ENCODE peak calls at places on chromosomes 6 and 20, in eight cellular contexts. One of them, this sample, is unnamed. For H3K9me3, the result is how much of the 10 kb centered on the place peaks cover.

GRCh38 chr6:134398453-134398852 is 80.5 kb upstream of the SGK1 start:
- DNase-seq in CD4-positive, alpha-beta T cell: no peak
- DNase-seq in left lung: peak
- DNase-seq in endodermal cell: no peak
- DNase-seq in CD4-positive, alpha-beta memory T cell: no peak
- DNase-seq in mammary epithelial cell: no peak
- DNase-seq in H1: no peak
- DNase-seq in CD8-positive, alpha-beta T cell: no peak
- DNase-seq in this sample: no peak

GRCh38 chr6:146347690-146348089 is 195.9 kb upstream of the RAB32 start:
- DNase-seq in endodermal cell: no peak
- DNase-seq in mammary epithelial cell: no peak
- DNase-seq in H1: no peak
- DNase-seq in left lung: no peak
- DNase-seq in CD4-positive, alpha-beta memory T cell: no peak
- DNase-seq in CD4-positive, alpha-beta T cell: no peak
- DNase-seq in CD8-positive, alpha-beta T cell: no peak
- DNase-seq in this sample: no peak

GRCh38 chr6:26305097-26305841 is 59.7 kb upstream of the BTN3A2 start:
- DNase-seq in CD8-positive, alpha-beta T cell: peak
- DNase-seq in CD4-positive, alpha-beta memory T cell: peak
- DNase-seq in CD4-positive, alpha-beta T cell: peak
- DNase-seq in mammary epithelial cell: peak
- DNase-seq in left lung: peak
- DNase-seq in endodermal cell: peak
- DNase-seq in H1: no peak
- DNase-seq in this sample: no peak

GRCh38 chr6:85004283-85005010 is 240.0 kb upstream of the TBX18 start:
- DNase-seq in CD8-positive, alpha-beta T cell: no peak
- DNase-seq in H1: no peak
- DNase-seq in mammary epithelial cell: no peak
- DNase-seq in CD4-positive, alpha-beta T cell: no peak
- DNase-seq in left lung: no peak
- DNase-seq in CD4-positive, alpha-beta memory T cell: no peak
- DNase-seq in endodermal cell: no peak
- DNase-seq in this sample: no peak

GRCh38 chr6:24513602-24514001 is 18.8 kb downstream of the ALDH5A1 start:
- DNase-seq in left lung: no peak
- DNase-seq in H1: no peak
- DNase-seq in mammary epithelial cell: no peak
- DNase-seq in CD8-positive, alpha-beta T cell: no peak
- DNase-seq in CD4-positive, alpha-beta memory T cell: no peak
- DNase-seq in CD4-positive, alpha-beta T cell: no peak
- DNase-seq in endodermal cell: no peak
- DNase-seq in this sample: no peak

GRCh38 chr6:110628330-110628729 is 151.9 kb upstream of the SLC22A16 start:
- DNase-seq in mammary epithelial cell: peak
- DNase-seq in CD8-positive, alpha-beta T cell: no peak
- DNase-seq in endodermal cell: no peak
- DNase-seq in CD4-positive, alpha-beta memory T cell: no peak
- DNase-seq in H1: no peak
- DNase-seq in left lung: no peak
- DNase-seq in CD4-positive, alpha-beta T cell: no peak
- DNase-seq in this sample: no peak

GRCh38 chr6:3211681-3212080 is 15.8 kb downstream of the TUBB2B start:
- DNase-seq in H1: no peak
- DNase-seq in CD4-positive, alpha-beta memory T cell: no peak
- DNase-seq in mammary epithelial cell: no peak
- DNase-seq in left lung: no peak
- DNase-seq in endodermal cell: peak
- DNase-seq in CD4-positive, alpha-beta T cell: no peak
- DNase-seq in CD8-positive, alpha-beta T cell: no peak
- DNase-seq in this sample: no peak

GRCh38 chr6:27312146-27312949 is at the start of gene POM121L2:
- DNase-seq in left lung: peak
- DNase-seq in CD4-positive, alpha-beta memory T cell: peak
- DNase-seq in CD8-positive, alpha-beta T cell: peak
- DNase-seq in CD4-positive, alpha-beta T cell: peak
- DNase-seq in endodermal cell: peak
- DNase-seq in H1: no peak
- DNase-seq in mammary epithelial cell: peak
- DNase-seq in this sample: peak

GRCh38 chr6:89148016-89148750 is 2.3 kb downstream of the PM20D2 start:
- DNase-seq in mammary epithelial cell: no peak
- DNase-seq in CD4-positive, alpha-beta T cell: no peak
- DNase-seq in endodermal cell: no peak
- DNase-seq in H1: no peak
- DNase-seq in left lung: no peak
- DNase-seq in CD8-positive, alpha-beta T cell: no peak
- DNase-seq in CD4-positive, alpha-beta memory T cell: no peak
- DNase-seq in this sample: no peak

GRCh38 chr6:78947962-78948361 is 80.6 kb downstream of the IRAK1BP1 start:
- DNase-seq in left lung: no peak
- DNase-seq in H1: no peak
- DNase-seq in CD4-positive, alpha-beta T cell: no peak
- DNase-seq in CD8-positive, alpha-beta T cell: no peak
- DNase-seq in CD4-positive, alpha-beta memory T cell: no peak
- DNase-seq in endodermal cell: no peak
- DNase-seq in mammary epithelial cell: no peak
- DNase-seq in this sample: no peak

GRCh38 chr6:46215213-46215612 is 44.4 kb upstream of the ENPP5 start:
- DNase-seq in CD4-positive, alpha-beta T cell: no peak
- DNase-seq in CD8-positive, alpha-beta T cell: no peak
- DNase-seq in mammary epithelial cell: no peak
- DNase-seq in CD4-positive, alpha-beta memory T cell: no peak
- DNase-seq in left lung: no peak
- DNase-seq in endodermal cell: no peak
- DNase-seq in H1: no peak
- DNase-seq in this sample: no peak

DNA sequence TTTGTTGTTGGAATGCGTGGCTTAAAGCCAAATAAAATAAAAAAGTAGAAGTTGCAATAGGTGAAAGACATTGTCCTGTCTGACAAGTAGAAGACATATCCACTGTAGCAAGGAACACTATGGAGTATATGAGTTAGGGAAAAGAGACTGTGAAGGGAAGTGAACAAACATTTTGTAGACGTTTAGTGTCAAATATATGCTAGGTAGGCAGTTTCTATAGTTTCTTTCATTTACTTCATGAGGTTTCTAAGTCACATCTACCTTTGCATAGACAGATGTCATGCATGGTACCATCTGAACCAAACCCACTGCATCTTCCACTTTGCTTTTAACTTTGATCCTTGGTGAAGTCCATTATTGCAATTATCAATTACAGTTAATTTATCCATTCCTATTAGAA is 9.9 kb downstream of the PRIM2 start:
- DNase-seq in CD4-positive, alpha-beta T cell: no peak
- DNase-seq in CD4-positive, alpha-beta memory T cell: no peak
- DNase-seq in CD8-positive, alpha-beta T cell: no peak
- DNase-seq in H1: no peak
- DNase-seq in mammary epithelial cell: no peak
- DNase-seq in left lung: no peak
- DNase-seq in endodermal cell: no peak
- DNase-seq in this sample: no peak
- H3K9me3 ChIP-seq in CD4-positive, alpha-beta T cell: under half
- H3K9me3 ChIP-seq in CD4-positive, alpha-beta memory T cell: under half
- H3K9me3 ChIP-seq in CD8-positive, alpha-beta T cell: under half
- H3K9me3 ChIP-seq in H1: under half
- H3K9me3 ChIP-seq in mammary epithelial cell: under half
- H3K9me3 ChIP-seq in left lung: under half
- H3K9me3 ChIP-seq in endodermal cell: half or more
- H3K9me3 ChIP-seq in this sample: under half

GRCh38 chr6:81979329-81979728 is 226.8 kb upstream of the TENT5A start:
- DNase-seq in CD8-positive, alpha-beta T cell: no peak
- DNase-seq in H1: no peak
- DNase-seq in CD4-positive, alpha-beta T cell: no peak
- DNase-seq in endodermal cell: no peak
- DNase-seq in left lung: no peak
- DNase-seq in mammary epithelial cell: no peak
- DNase-seq in CD4-positive, alpha-beta memory T cell: no peak
- DNase-seq in this sample: no peak

GRCh38 chr6:81979767-81980166 is 227.3 kb upstream of the TENT5A start:
- DNase-seq in left lung: no peak
- DNase-seq in CD4-positive, alpha-beta T cell: no peak
- DNase-seq in H1: no peak
- DNase-seq in CD8-positive, alpha-beta T cell: no peak
- DNase-seq in mammary epithelial cell: no peak
- DNase-seq in endodermal cell: no peak
- DNase-seq in CD4-positive, alpha-beta memory T cell: no peak
- DNase-seq in this sample: no peak

GRCh38 chr6:81981812-81982211 is 229.3 kb upstream of the TENT5A start:
- DNase-seq in mammary epithelial cell: peak
- DNase-seq in H1: no peak
- DNase-seq in endodermal cell: no peak
- DNase-seq in CD4-positive, alpha-beta memory T cell: no peak
- DNase-seq in left lung: no peak
- DNase-seq in CD4-positive, alpha-beta T cell: no peak
- DNase-seq in CD8-positive, alpha-beta T cell: no peak
- DNase-seq in this sample: no peak

GRCh38 chr6:81977488-81977887 is 225.0 kb upstream of the TENT5A start:
- DNase-seq in endodermal cell: no peak
- DNase-seq in CD4-positive, alpha-beta T cell: no peak
- DNase-seq in mammary epithelial cell: no peak
- DNase-seq in H1: no peak
- DNase-seq in CD4-positive, alpha-beta memory T cell: no peak
- DNase-seq in CD8-positive, alpha-beta T cell: no peak
- DNase-seq in left lung: no peak
- DNase-seq in this sample: no peak

DNA sequence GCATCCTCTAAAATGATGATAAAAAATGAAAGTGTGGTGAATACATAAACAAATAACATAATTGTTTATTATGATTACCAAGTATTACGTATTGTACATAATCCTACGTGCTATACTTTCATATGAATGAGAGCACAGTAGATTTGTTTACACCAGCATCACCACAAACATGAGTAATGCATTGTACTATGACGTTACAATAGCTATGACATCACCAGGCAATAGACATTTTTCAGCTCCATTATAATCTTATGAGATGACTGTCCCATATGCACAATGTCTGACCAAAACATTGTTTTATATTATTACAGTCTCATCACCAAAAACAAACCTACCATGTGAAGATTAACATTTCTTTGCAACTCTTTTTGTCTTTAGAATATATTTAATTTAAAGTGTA is 225.7 kb upstream of the TENT5A start:
- DNase-seq in endodermal cell: no peak
- DNase-seq in mammary epithelial cell: no peak
- DNase-seq in CD4-positive, alpha-beta T cell: no peak
- DNase-seq in CD4-positive, alpha-beta memory T cell: no peak
- DNase-seq in CD8-positive, alpha-beta T cell: no peak
- DNase-seq in H1: no peak
- DNase-seq in left lung: no peak
- DNase-seq in this sample: no peak
- H3K9me3 ChIP-seq in endodermal cell: under half
- H3K9me3 ChIP-seq in mammary epithelial cell: under half
- H3K9me3 ChIP-seq in CD4-positive, alpha-beta T cell: under half
- H3K9me3 ChIP-seq in CD4-positive, alpha-beta memory T cell: under half
- H3K9me3 ChIP-seq in CD8-positive, alpha-beta T cell: under half
- H3K9me3 ChIP-seq in H1: under half
- H3K9me3 ChIP-seq in left lung: under half
- H3K9me3 ChIP-seq in this sample: under half

GRCh38 chr20:56249244-56249955 is 868 bp downstream of the MC3R start:
- DNase-seq in CD8-positive, alpha-beta T cell: no peak
- DNase-seq in mammary epithelial cell: no peak
- DNase-seq in CD4-positive, alpha-beta memory T cell: no peak
- DNase-seq in H1: peak
- DNase-seq in endodermal cell: peak
- DNase-seq in left lung: no peak
- DNase-seq in CD4-positive, alpha-beta T cell: no peak
- DNase-seq in this sample: no peak
- H3K9me3 ChIP-seq in CD8-positive, alpha-beta T cell: under half
- H3K9me3 ChIP-seq in mammary epithelial cell: under half
- H3K9me3 ChIP-seq in CD4-positive, alpha-beta memory T cell: under half
- H3K9me3 ChIP-seq in H1: under half
- H3K9me3 ChIP-seq in endodermal cell: half or more
- H3K9me3 ChIP-seq in left lung: under half
- H3K9me3 ChIP-seq in CD4-positive, alpha-beta T cell: under half
- H3K9me3 ChIP-seq in this sample: under half

GRCh38 chr6:167685654-167686053 is 141.1 kb upstream of the AFDN start:
- DNase-seq in mammary epithelial cell: no peak
- DNase-seq in CD4-positive, alpha-beta T cell: no peak
- DNase-seq in H1: no peak
- DNase-seq in CD4-positive, alpha-beta memory T cell: no peak
- DNase-seq in CD8-positive, alpha-beta T cell: no peak
- DNase-seq in endodermal cell: no peak
- DNase-seq in left lung: no peak
- DNase-seq in this sample: no peak

GRCh38 chr6:167682546-167683027 is 144.1 kb upstream of the AFDN start:
- DNase-seq in left lung: peak
- DNase-seq in mammary epithelial cell: no peak
- DNase-seq in endodermal cell: no peak
- DNase-seq in CD4-positive, alpha-beta T cell: no peak
- DNase-seq in CD8-positive, alpha-beta T cell: no peak
- DNase-seq in H1: no peak
- DNase-seq in CD4-positive, alpha-beta memory T cell: no peak
- DNase-seq in this sample: no peak

GRCh38 chr6:167684276-167685104 is 142.2 kb upstream of the AFDN start:
- DNase-seq in CD4-positive, alpha-beta memory T cell: no peak
- DNase-seq in CD8-positive, alpha-beta T cell: no peak
- DNase-seq in mammary epithelial cell: no peak
- DNase-seq in CD4-positive, alpha-beta T cell: no peak
- DNase-seq in H1: no peak
- DNase-seq in left lung: peak
- DNase-seq in endodermal cell: peak
- DNase-seq in this sample: no peak

GRCh38 chr6:167682125-167682524 is 144.6 kb upstream of the AFDN start:
- DNase-seq in CD4-positive, alpha-beta T cell: no peak
- DNase-seq in H1: no peak
- DNase-seq in left lung: peak
- DNase-seq in mammary epithelial cell: no peak
- DNase-seq in CD8-positive, alpha-beta T cell: no peak
- DNase-seq in CD4-positive, alpha-beta memory T cell: no peak
- DNase-seq in endodermal cell: no peak
- DNase-seq in this sample: no peak

DNA sequence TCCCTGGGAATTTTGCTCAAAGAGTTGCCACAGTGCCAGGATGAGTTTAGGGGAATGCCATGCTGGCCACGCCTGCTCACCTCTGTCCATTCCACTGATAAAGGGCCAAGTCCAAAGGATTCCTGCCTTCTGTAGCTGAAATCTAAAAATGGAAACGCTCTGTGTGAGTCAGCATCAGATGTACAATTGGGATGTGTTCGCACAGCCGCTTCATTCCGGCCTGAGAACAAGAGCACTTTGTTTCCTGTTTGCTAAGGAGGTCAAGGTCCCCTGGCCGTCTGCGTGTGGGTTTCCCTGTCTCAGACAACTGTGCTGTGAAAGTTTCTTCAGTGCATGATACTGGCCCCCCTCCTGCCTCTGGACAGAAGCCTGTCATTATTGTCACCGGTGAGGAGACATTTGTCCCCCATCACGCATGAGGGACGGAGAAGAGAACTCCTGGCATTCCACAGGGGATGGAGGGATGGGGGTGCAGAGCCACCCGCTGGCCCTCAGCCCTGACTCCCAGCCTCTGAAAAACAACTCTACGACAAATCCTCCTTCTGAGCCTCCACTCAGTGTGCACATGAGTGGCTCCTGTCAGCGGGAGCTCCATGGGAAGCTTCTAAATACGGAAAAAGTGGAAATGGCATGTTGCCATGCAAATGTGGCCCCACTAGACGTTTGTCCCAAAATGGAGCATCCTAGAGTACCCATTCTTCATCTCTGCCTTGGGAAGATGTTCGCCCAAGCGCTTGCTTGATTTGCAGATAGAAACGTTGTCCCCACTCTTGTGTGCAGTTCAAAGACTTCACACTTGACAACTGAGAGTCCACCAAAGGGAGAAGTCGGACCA is 143.5 kb upstream of the AFDN start:
- DNase-seq in CD4-positive, alpha-beta memory T cell: no peak
- DNase-seq in endodermal cell: no peak
- DNase-seq in left lung: peak
- DNase-seq in mammary epithelial cell: peak
- DNase-seq in CD4-positive, alpha-beta T cell: no peak
- DNase-seq in H1: no peak
- DNase-seq in CD8-positive, alpha-beta T cell: no peak
- DNase-seq in this sample: no peak
- H3K9me3 ChIP-seq in CD4-positive, alpha-beta memory T cell: under half
- H3K9me3 ChIP-seq in endodermal cell: under half
- H3K9me3 ChIP-seq in left lung: under half
- H3K9me3 ChIP-seq in mammary epithelial cell: under half
- H3K9me3 ChIP-seq in CD4-positive, alpha-beta T cell: under half
- H3K9me3 ChIP-seq in H1: under half
- H3K9me3 ChIP-seq in CD8-positive, alpha-beta T cell: under half
- H3K9me3 ChIP-seq in this sample: under half

This sample was measured in T-helper 17 cell.